ENCODE peak calls at places on chromosome 2, in nine cellular contexts. U is thoracic aorta, V is AG04450, Q is transverse colon, G is colonic mucosa, Z is right lobe of liver, P is mesendoderm, Y is cardiac muscle cell, C is pancreas. A is an unnamed sample.
A peak's percentile ranks its signal among the peaks of the same experiment; 100 is the strongest.

GRCh38 chr2:230184727-230185578 is 34.8 kb downstream of the SP110 start:
- DNase-seq in U (no peak), V (no peak), Q (no peak), G (no peak), Z (no peak), P (no peak), Y (no peak), C (no peak), A (no peak)

GRCh38 chr2:134245340-134245984 is 8.4 kb upstream of the MGAT5 start:
- DNase-seq in U (peak; percentile 60), V (no peak), Q (peak; percentile 84), G (peak; percentile 89), Z (peak; percentile 73), P (peak; percentile 72), Y (peak; percentile 78), C (peak; percentile 74), A (peak; percentile 82)

GRCh38 chr2:100244881-100245605 is 77.3 kb downstream of the LONRF2 start:
- DNase-seq in U (no peak), V (no peak), Q (no peak), G (no peak), Z (no peak), P (no peak), Y (no peak), C (no peak), A (no peak)

GRCh38 chr2:102929721-102930120 is 167.9 kb downstream of the TMEM182 start:
- DNase-seq in U (no peak), V (no peak), Q (no peak), G (no peak), Z (no peak), P (peak; percentile 15), Y (no peak), C (no peak), A (no peak)

GRCh38 chr2:166284359-166284758 is 91.4 kb downstream of the SCN9A start:
- DNase-seq in U (no peak), V (no peak), Q (no peak), G (no peak), Z (no peak), P (no peak), Y (no peak), C (no peak), A (no peak)

GRCh38 chr2:48715042-48715899 is 40.3 kb downstream of the LHCGR start:
- DNase-seq in U (no peak), V (peak; percentile 93), Q (peak; percentile 86), G (peak; percentile 91), Z (peak; percentile 22), P (no peak), Y (peak; percentile 53), C (no peak), A (peak; percentile 87)

GRCh38 chr2:160353813-160354212 is 139.8 kb downstream of the RBMS1 start:
- DNase-seq in U (no peak), V (no peak), Q (no peak), G (no peak), Z (no peak), P (no peak), Y (no peak), C (no peak), A (no peak)

GRCh38 chr2:119283873-119284331 is 60.3 kb downstream of the STEAP3 start:
- DNase-seq in U (peak; percentile 15), V (no peak), Q (peak; percentile 24), G (no peak), Z (peak; percentile 82), P (no peak), Y (no peak), C (peak; percentile 41), A (peak; percentile 95)

GRCh38 chr2:112807233-112807807 is 23.0 kb upstream of the IL1A start:
- DNase-seq in U (no peak), V (no peak), Q (no peak), G (no peak), Z (no peak), P (no peak), Y (no peak), C (no peak), A (no peak)

GRCh38 chr2:127640082-127641072 is 5.6 kb upstream of the GPR17 start:
- DNase-seq in U (no peak), V (no peak), Q (no peak), G (no peak), Z (no peak), P (peak; percentile 41), Y (no peak), C (no peak), A (no peak)

GRCh38 chr2:45812039-45812500 is 160.6 kb downstream of the PRKCE start:
- DNase-seq in U (no peak), V (no peak), Q (no peak), G (no peak), Z (no peak), P (no peak), Y (no peak), C (no peak), A (no peak)

DNA sequence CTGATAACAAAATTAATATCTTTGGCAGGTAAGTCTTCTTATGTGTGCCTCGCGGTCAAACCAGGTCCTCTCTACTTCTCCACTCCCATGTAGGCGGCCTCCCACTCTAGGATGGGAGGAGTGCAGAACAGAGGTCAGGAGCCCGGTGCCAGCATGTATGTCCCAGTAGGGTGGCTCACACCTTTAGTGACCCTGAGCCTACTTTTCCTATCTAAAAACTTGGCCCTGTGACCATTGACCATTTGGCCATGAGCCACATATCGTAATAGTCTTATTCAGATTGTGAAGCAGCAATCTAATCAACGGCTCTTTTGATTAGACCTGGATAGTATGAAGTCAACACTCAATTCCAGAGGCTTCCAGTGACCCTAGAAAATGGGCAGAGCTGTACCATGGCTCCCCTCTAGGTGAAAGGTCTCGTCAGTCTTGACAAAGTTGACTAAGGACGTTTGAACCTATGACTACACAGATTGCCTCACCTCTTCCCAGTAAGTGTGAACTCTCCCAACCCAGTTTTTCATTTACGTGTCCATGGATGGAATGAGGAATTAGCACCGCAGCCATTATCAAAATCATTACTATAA is 17.1 kb upstream of the FABP1 start:
- DNase-seq in U (no peak), V (no peak), Q (peak; percentile 88), G (peak; percentile 87), Z (peak; percentile 75), P (peak; percentile 12), Y (no peak), C (no peak), A (no peak)
- H3K4me3 ChIP-seq in U (no peak overlapping the region), V (no peak overlapping the region), Q (no peak overlapping the region), G (no peak overlapping the region), Z (no peak overlapping the region), P (no peak overlapping the region), Y (no peak overlapping the region), C (no peak overlapping the region), A (no peak overlapping the region)

GRCh38 chr2:183229386-183229785 is 105.1 kb downstream of the NUP35 start:
- DNase-seq in U (no peak), V (no peak), Q (no peak), G (no peak), Z (no peak), P (no peak), Y (no peak), C (no peak), A (no peak)

GRCh38 chr2:183219853-183220252 is 95.6 kb downstream of the NUP35 start:
- DNase-seq in U (no peak), V (no peak), Q (no peak), G (no peak), Z (no peak), P (no peak), Y (no peak), C (no peak), A (no peak)

GRCh38 chr2:183222751-183223150 is 98.5 kb downstream of the NUP35 start:
- DNase-seq in U (no peak), V (no peak), Q (no peak), G (no peak), Z (no peak), P (no peak), Y (no peak), C (no peak), A (no peak)

GRCh38 chr2:183227191-183227590 is 102.9 kb downstream of the NUP35 start:
- DNase-seq in U (no peak), V (no peak), Q (no peak), G (no peak), Z (no peak), P (no peak), Y (peak; percentile 68), C (no peak), A (no peak)

GRCh38 chr2:183224933-183225332 is 100.7 kb downstream of the NUP35 start:
- DNase-seq in U (no peak), V (no peak), Q (no peak), G (no peak), Z (no peak), P (no peak), Y (no peak), C (no peak), A (no peak)
- H3K27ac ChIP-seq in U (no peak overlapping the region), V (no peak overlapping the region), Q (no peak overlapping the region), G (no peak overlapping the region), Z (no peak overlapping the region), P (no peak overlapping the region), Y (no peak overlapping the region), C (no peak overlapping the region), A (no peak overlapping the region)

DNA sequence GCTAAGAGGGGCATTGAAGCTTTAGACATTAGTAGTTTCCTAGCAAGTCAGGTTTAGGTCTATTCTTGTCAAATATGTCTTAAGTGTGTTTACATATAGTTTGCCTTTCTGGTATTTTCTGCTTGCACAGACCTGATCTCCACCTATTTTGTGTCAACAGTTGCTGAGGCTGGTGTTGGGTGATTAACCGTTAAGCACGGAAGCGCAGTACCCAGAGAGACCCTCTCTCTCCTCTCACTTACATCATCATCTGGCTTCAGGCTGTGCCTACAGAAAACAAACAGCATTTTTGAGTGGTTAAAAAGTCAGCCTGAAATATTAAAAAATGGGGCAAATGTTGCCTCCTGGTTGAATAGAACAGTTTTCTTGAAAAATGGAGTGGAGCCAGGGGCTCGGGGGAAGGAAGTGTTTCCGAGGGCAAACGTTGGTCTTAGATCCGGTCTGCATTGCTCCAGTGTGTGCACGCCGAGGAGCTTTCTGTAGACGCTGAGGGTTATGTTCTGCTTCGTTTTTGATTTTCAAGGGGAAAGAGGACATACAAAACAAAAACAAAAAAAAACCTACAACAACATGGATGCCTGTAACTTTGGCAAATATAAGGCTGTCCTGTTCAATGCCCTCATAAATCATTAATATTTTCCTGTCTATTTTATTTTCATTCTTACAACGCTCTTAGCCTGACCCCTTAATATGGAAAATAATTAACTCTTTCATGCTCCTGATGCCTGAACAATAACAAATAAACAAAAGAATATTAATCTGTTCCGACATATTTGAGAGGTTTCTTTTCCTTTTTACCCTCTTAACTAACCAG is 120.8 kb downstream of the MEIS1 start:
- DNase-seq in U (no peak), V (no peak), Q (no peak), G (no peak), Z (peak; percentile 24), P (no peak), Y (no peak), C (no peak), A (no peak)
- H3K4me3 ChIP-seq in U (peak overlapping the region; percentile 66), V (no peak overlapping the region), Q (no peak overlapping the region), G (no peak overlapping the region), Z (no peak overlapping the region), P (no peak overlapping the region), Y (no peak overlapping the region), C (peak overlapping the region; percentile 14), A (no peak overlapping the region)

DNA sequence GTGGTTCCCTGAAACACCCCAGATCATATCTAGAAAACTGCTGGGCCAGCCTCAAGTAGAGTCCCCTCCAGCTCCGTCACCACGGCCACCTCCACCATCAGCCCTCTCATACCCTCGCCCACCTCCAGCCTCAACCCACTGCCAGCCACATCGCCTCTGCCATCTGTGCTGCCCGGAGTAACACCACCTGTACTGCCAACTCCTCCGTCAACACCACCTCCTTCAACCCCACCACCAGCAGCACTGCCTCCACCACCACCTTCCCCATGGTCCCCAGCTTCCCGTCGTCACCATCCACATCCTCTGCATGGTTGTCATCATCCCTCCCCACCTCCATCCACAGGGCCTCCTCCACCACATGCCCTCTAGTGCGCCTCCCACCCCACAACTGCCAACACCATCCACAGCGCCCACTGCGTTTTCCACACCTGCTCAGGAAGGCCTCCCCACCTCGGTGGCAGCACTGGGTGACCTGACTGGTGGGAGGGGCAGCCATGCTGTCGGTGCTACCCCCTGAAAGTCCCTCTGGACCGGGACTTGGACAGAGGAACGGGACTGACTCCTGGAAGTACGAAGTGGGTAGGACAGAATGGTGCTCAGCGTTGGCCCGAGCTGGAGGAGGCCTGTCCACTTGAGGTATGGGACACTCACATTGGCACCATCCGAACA is 1.6 kb downstream of the SNED1 start:
- DNase-seq in U (no peak), V (no peak), Q (peak; percentile 8), G (peak; percentile 17), Z (no peak), P (no peak), Y (no peak), C (peak; percentile 32), A (peak; percentile 61)
- H3K27ac ChIP-seq in U (no peak overlapping the region), V (no peak overlapping the region), Q (no peak overlapping the region), G (no peak overlapping the region), Z (no peak overlapping the region), P (no peak overlapping the region), Y (no peak overlapping the region), C (no peak overlapping the region), A (peak overlapping the region; percentile 94)

A was measured in thyroid gland.